ENCODE peak calls at places on chromosome 1, in four cellular contexts. One of them, this sample, is unnamed.

GRCh38 chr1:32892368-32893197 is 6.3 kb downstream of the HPCA start:
- DNase-seq in SK-N-SH: peak
- DNase-seq in GM12878: no peak
- DNase-seq in K562: peak
- DNase-seq in this sample: peak

GRCh38 chr1:209040351-209040750 is 543.2 kb upstream of the CAMK1G start:
- DNase-seq in SK-N-SH: no peak
- DNase-seq in GM12878: no peak
- DNase-seq in K562: no peak
- DNase-seq in this sample: no peak

GRCh38 chr1:214260561-214261205 is 20.3 kb upstream of the SMYD2 start:
- DNase-seq in SK-N-SH: no peak
- DNase-seq in GM12878: no peak
- DNase-seq in K562: no peak
- DNase-seq in this sample: no peak

GRCh38 chr1:17984510-17985085 is 123.0 kb upstream of the IGSF21 start:
- DNase-seq in SK-N-SH: peak
- DNase-seq in GM12878: no peak
- DNase-seq in K562: peak
- DNase-seq in this sample: peak

GRCh38 chr1:59223213-59223612 is 73.7 kb upstream of the FGGY start:
- DNase-seq in SK-N-SH: no peak
- DNase-seq in GM12878: no peak
- DNase-seq in K562: peak
- DNase-seq in this sample: no peak

GRCh38 chr1:228141082-228141870 is 1.2 kb downstream of the GUK1 start:
- DNase-seq in SK-N-SH: peak
- DNase-seq in GM12878: no peak
- DNase-seq in K562: peak
- DNase-seq in this sample: no peak

GRCh38 chr1:40936878-40937484 is 42.5 kb upstream of the CTPS1 start:
- DNase-seq in SK-N-SH: no peak
- DNase-seq in GM12878: no peak
- DNase-seq in K562: no peak
- DNase-seq in this sample: no peak

GRCh38 chr1:102234753-102235359 is 238.1 kb upstream of the OLFM3 start:
- DNase-seq in SK-N-SH: no peak
- DNase-seq in GM12878: no peak
- DNase-seq in K562: no peak
- DNase-seq in this sample: no peak

GRCh38 chr1:209412566-209412965 is 170.9 kb upstream of the CAMK1G start:
- DNase-seq in SK-N-SH: no peak
- DNase-seq in GM12878: no peak
- DNase-seq in K562: no peak
- DNase-seq in this sample: no peak

GRCh38 chr1:79082233-79082632 is 75.7 kb upstream of the ADGRL4 start:
- DNase-seq in SK-N-SH: no peak
- DNase-seq in GM12878: no peak
- DNase-seq in K562: no peak
- DNase-seq in this sample: no peak

GRCh38 chr1:1080122-1080753 is 6.1 kb upstream of the RNF223 start:
- DNase-seq in SK-N-SH: peak
- DNase-seq in GM12878: no peak
- DNase-seq in K562: peak
- DNase-seq in this sample: peak

GRCh38 chr1:211831558-211832323 is 1.2 kb upstream of the LPGAT1 start:
- DNase-seq in SK-N-SH: peak
- DNase-seq in GM12878: no peak
- DNase-seq in K562: no peak
- DNase-seq in this sample: no peak

GRCh38 chr1:107572674-107573205 is 392.2 kb downstream of the VAV3 start:
- DNase-seq in SK-N-SH: no peak
- DNase-seq in GM12878: no peak
- DNase-seq in K562: no peak
- DNase-seq in this sample: no peak

GRCh38 chr1:221727146-221728036 is 14.5 kb downstream of the DUSP10 start:
- DNase-seq in SK-N-SH: no peak
- DNase-seq in GM12878: no peak
- DNase-seq in K562: no peak
- DNase-seq in this sample: no peak

DNA sequence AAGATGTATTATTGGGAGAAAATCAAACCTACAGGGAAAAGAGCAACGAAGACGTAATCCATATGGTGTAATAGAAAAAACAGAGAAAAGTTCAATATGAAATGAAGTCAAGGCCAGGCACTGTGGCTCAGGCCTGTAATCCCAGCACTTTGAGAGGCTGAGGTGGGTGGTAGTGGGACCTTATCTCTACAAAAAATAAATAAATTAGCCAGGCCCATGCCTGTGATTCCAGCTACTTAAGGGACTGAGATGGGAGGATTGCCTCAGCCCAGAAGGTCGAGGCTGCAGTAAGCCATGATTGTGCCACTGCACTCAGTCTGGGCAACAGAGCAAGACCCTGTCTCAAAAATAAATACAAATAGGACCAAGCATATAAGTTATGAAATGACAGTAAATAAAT is 11.4 kb downstream of the DESI2 start:
- DNase-seq in SK-N-SH: no peak
- DNase-seq in GM12878: no peak
- DNase-seq in K562: no peak
- DNase-seq in this sample: no peak
- TF ChIP-seq NRF1 in SK-N-SH: no peak
- TF ChIP-seq NRF1 in GM12878: no peak
- TF ChIP-seq NRF1 in K562: no peak
- TF ChIP-seq NRF1 in this sample: no peak

GRCh38 chr1:118739421-118739930 is 248.7 kb downstream of the TBX15 start:
- DNase-seq in SK-N-SH: no peak
- DNase-seq in GM12878: no peak
- DNase-seq in K562: no peak
- DNase-seq in this sample: peak

DNA sequence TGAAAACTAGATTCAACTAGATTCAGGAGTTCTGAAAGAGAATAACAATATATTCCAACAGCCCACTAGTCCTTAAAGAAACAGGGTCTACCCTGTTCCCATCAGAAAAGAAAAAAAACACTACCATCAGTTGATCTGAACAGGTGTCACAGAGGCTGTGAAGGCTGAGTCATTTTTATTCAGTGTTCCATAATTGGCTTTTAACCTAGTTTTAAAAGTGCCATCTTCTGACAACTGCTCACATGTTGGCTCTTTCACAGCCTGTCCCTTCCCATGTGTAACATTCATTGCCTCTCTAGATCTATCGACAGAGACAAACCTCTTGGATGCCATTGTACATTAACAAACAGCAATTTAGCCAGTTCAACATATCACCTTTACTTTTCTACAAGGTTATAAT is 243.7 kb downstream of the TBX15 start:
- DNase-seq in SK-N-SH: no peak
- DNase-seq in GM12878: no peak
- DNase-seq in K562: no peak
- DNase-seq in this sample: no peak
- TF ChIP-seq NRF1 in SK-N-SH: no peak
- TF ChIP-seq NRF1 in GM12878: no peak
- TF ChIP-seq NRF1 in K562: no peak
- TF ChIP-seq NRF1 in this sample: no peak

GRCh38 chr1:44318097-44319088 is 36.7 kb downstream of the ERI3 start:
- DNase-seq in SK-N-SH: peak
- DNase-seq in GM12878: no peak
- DNase-seq in K562: peak
- DNase-seq in this sample: peak
- TF ChIP-seq NRF1 in SK-N-SH: no peak
- TF ChIP-seq NRF1 in GM12878: no peak
- TF ChIP-seq NRF1 in K562: no peak
- TF ChIP-seq NRF1 in this sample: no peak

DNA sequence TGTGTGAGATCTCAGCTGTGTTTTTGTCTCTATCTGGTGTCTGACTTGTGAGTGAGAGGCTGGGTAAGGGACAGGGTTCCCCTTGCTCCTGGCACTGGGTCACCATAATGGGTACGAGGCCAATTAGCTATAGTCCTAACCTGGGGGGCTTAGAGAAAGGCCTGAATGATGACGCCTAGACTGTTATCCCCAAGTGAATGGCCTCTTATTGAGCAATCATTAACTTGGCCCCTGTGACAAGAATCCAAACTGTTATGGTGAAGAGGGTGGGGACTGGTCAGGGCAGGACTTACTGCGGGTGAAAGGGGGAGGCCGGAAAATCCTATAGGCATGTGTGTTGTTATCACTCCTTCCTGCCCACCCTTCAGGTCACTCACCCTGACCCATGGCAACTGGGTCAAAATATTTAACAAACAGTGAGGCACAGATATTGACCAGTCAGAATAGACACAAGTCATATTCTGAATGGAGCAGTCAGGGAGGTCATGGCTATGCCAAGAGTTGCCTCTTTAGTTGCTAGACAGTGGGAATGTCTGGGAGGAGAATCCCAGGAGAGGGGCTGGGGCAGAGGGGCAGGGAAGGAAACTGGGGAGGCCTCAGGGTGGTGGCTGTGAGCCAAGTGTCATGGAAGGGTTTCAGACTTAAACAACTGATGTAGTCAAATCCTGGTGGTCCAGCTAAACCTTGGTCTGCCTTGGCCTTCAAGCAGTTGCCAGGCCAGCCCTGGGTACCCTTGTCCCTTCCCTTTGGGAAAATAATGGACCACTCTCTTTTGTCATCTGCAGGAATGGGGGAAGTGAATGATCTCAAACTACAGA is 3.2 kb downstream of the NR0B2 start:
- DNase-seq in SK-N-SH: no peak
- DNase-seq in GM12878: no peak
- DNase-seq in K562: peak
- DNase-seq in this sample: no peak
- TF ChIP-seq NRF1 in SK-N-SH: no peak
- TF ChIP-seq NRF1 in GM12878: no peak
- TF ChIP-seq NRF1 in K562: no peak
- TF ChIP-seq NRF1 in this sample: no peak

GRCh38 chr1:156601122-156601830 is at the start of gene GPATCH4:
- DNase-seq in SK-N-SH: peak
- DNase-seq in GM12878: no peak
- DNase-seq in K562: peak
- DNase-seq in this sample: no peak
- TF ChIP-seq NRF1 in SK-N-SH: no peak
- TF ChIP-seq NRF1 in GM12878: no peak
- TF ChIP-seq NRF1 in K562: no peak
- TF ChIP-seq NRF1 in this sample: no peak

GRCh38 chr1:94401206-94401605 is 17.0 kb upstream of the ABCD3 start:
- DNase-seq in SK-N-SH: no peak
- DNase-seq in GM12878: no peak
- DNase-seq in K562: no peak
- DNase-seq in this sample: no peak
- TF ChIP-seq NRF1 in SK-N-SH: no peak
- TF ChIP-seq NRF1 in GM12878: no peak
- TF ChIP-seq NRF1 in K562: no peak
- TF ChIP-seq NRF1 in this sample: no peak

DNA sequence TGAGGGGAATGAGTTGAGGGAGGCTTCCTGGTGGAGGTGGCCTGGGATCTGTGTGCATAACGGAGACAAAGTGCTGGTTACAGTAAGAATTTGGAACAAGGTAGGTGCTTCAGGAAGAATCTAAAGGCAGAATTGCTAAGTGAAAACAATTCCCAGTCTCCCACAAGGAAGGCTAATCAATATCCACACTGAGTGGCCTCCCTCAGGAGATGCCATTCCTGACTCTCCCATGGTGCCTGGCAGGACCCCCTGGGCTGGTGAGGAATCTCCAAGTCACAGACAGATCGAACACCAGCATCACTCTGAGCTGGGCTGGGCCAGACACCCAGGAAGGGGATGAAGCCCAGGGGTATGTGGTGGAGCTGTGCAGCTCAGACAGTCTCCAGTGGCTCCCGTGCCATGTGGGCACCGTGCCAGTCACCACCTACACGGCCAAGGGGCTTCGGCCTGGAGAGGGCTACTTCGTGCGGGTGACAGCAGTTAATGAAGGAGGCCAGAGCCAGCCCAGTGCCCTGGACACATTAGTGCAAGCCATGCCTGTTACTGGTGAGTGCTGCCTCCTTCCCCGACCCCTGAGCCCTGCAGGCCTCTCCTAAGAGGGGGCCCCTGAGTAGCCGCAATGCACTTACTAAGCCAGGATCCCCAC is 30.7 kb downstream of the IGFN1 start:
- DNase-seq in SK-N-SH: peak
- DNase-seq in GM12878: no peak
- DNase-seq in K562: no peak
- DNase-seq in this sample: no peak
- TF ChIP-seq NRF1 in SK-N-SH: no peak
- TF ChIP-seq NRF1 in GM12878: no peak
- TF ChIP-seq NRF1 in K562: no peak
- TF ChIP-seq NRF1 in this sample: no peak

GRCh38 chr1:226108935-226109828 is 46.7 kb downstream of the H3-3A start:
- DNase-seq in SK-N-SH: no peak
- DNase-seq in GM12878: no peak
- DNase-seq in K562: peak
- DNase-seq in this sample: no peak
- TF ChIP-seq NRF1 in SK-N-SH: no peak
- TF ChIP-seq NRF1 in GM12878: no peak
- TF ChIP-seq NRF1 in K562: no peak
- TF ChIP-seq NRF1 in this sample: no peak

DNA sequence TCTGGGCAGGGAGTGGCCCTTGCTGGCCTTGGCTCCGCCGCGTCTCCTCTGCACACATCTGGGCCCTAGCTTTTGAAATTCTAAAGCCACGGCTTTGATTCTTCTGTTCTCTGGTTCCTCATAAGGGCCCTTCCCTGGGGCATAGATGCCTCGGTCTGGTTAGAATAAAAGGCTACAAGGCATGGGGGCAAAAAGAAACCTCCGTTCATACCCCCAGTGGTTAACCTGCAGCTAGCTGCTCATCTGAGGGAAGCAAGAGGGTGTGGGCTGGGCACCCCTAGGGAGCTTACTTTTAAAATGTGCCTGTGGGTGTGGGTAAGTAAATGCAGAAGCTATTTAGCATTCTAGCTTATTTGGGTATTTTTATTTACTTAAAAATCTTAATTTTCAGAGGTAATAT is 145.6 kb downstream of the CAMTA1 start:
- DNase-seq in SK-N-SH: no peak
- DNase-seq in GM12878: no peak
- DNase-seq in K562: no peak
- DNase-seq in this sample: no peak
- TF ChIP-seq NRF1 in SK-N-SH: no peak
- TF ChIP-seq NRF1 in GM12878: no peak
- TF ChIP-seq NRF1 in K562: no peak
- TF ChIP-seq NRF1 in this sample: no peak

GRCh38 chr1:26184086-26184485 is 6.3 kb upstream of the CATSPER4 start:
- DNase-seq in SK-N-SH: no peak
- DNase-seq in GM12878: no peak
- DNase-seq in K562: no peak
- DNase-seq in this sample: no peak

GRCh38 chr1:26180010-26180506 is 2.8 kb downstream of the CNKSR1 start:
- DNase-seq in SK-N-SH: no peak
- DNase-seq in GM12878: no peak
- DNase-seq in K562: no peak
- DNase-seq in this sample: no peak

GRCh38 chr1:26182372-26182675 is 5.0 kb downstream of the CNKSR1 start:
- DNase-seq in SK-N-SH: no peak
- DNase-seq in GM12878: no peak
- DNase-seq in K562: no peak
- DNase-seq in this sample: no peak

GRCh38 chr1:26184883-26185282 is 5.5 kb upstream of the CATSPER4 start:
- DNase-seq in SK-N-SH: no peak
- DNase-seq in GM12878: no peak
- DNase-seq in K562: no peak
- DNase-seq in this sample: no peak

GRCh38 chr1:26181586-26182371 is 4.5 kb downstream of the CNKSR1 start:
- DNase-seq in SK-N-SH: no peak
- DNase-seq in GM12878: no peak
- DNase-seq in K562: no peak
- DNase-seq in this sample: no peak
- TF ChIP-seq NRF1 in SK-N-SH: no peak
- TF ChIP-seq NRF1 in GM12878: no peak
- TF ChIP-seq NRF1 in K562: no peak
- TF ChIP-seq NRF1 in this sample: no peak